ENCODE peak calls at places on chromosome 6, in nine cellular contexts. I is activated T-helper 1 cell treated with Interleukin-2 at 50 U/mL for 16 hours; K is psoas muscle; N is GM12892; B is HTR-8/SVneo; H is activated naive CD4-positive, alpha-beta T cell treated with anti-CD3 and anti-CD28 coated beads, Interleukin-2, amount 50 U/mL, for 16 hours; M is hypothalamus; A is stimulated activated CD4-positive, alpha-beta T cell treated with anti-CD3 and anti-CD28 coated beads, TNF-alpha, amount 100 ng/mL, for 48 hours; F is fibroblast of gingiva. S is an unnamed sample.

GRCh38 chr6:11712760-11713159 is 65.8 kb downstream of the ADTRP start:
- DNase-seq in N (no peak), A (no peak), K (peak; percentile 57), F (peak; percentile 42), M (no peak), H (peak; percentile 65), B (no peak), I (no peak), S (peak; percentile 79)

GRCh38 chr6:134175532-134176282 is 123.3 kb upstream of the SLC2A12 start:
- DNase-seq in F (peak; percentile 79), N (peak; percentile 25), K (peak; percentile 57), A (peak; percentile 26), M (no peak), I (peak; percentile 19), B (no peak), H (no peak), S (peak; percentile 81)

GRCh38 chr6:161373905-161374451 is 100.1 kb upstream of the AGPAT4 start:
- DNase-seq in F (peak; percentile 37), K (peak; percentile 71), H (peak; percentile 53), B (peak; percentile 53), I (peak; percentile 24), M (no peak), A (peak; percentile 40), N (no peak), S (peak; percentile 85)

GRCh38 chr6:122495612-122496011 is 24.0 kb upstream of the SERINC1 start:
- DNase-seq in B (no peak), K (no peak), H (no peak), M (no peak), A (no peak), N (no peak), I (no peak), F (no peak), S (no peak)

GRCh38 chr6:148943451-148943850 is 196.6 kb downstream of the UST start:
- DNase-seq in N (no peak), H (no peak), M (no peak), A (no peak), K (no peak), F (peak; percentile 37), B (no peak), I (no peak), S (no peak)

GRCh38 chr6:6283747-6284146 is 36.7 kb downstream of the F13A1 start:
- DNase-seq in N (no peak), B (no peak), I (no peak), A (no peak), K (no peak), F (no peak), M (no peak), H (no peak), S (no peak)

GRCh38 chr6:34324738-34325444 is 67.6 kb downstream of the NUDT3 start:
- DNase-seq in N (no peak), K (peak; percentile 81), I (no peak), F (peak; percentile 82), M (no peak), H (no peak), B (no peak), A (no peak), S (no peak)

GRCh38 chr6:110105296-110105695 is 74.2 kb downstream of the WASF1 start:
- DNase-seq in F (no peak), I (no peak), B (no peak), A (no peak), M (no peak), K (no peak), H (no peak), N (no peak), S (no peak)

GRCh38 chr6:2749972-2750600 is 636 bp downstream of the MYLK4 start:
- DNase-seq in F (peak; percentile 46), N (no peak), B (peak; percentile 57), M (peak; percentile 10), I (peak; percentile 25), A (peak; percentile 59), K (peak; percentile 66), H (peak; percentile 69), S (peak; percentile 87)

S was measured in activated effector memory CD4-positive, alpha-beta T cell treated with anti-CD3 and anti-CD28 coated beads, Interleukin-2, amount 50 U/mL, for 16 hours.